ENCODE peak calls at places on chromosomes 1 and 21, in nine cellular contexts. J is PC-3, N is hepatocyte, U is colonic mucosa, K is keratinocyte, M is PC-9, Z is endodermal cell, I is pancreas, Y is H9. O is an unnamed sample. For H3K4me1, the result is how much of the 10 kb centered on the place peaks cover.

GRCh38 chr21:16330340-16331319 is 600.8 kb downstream of the USP25 start:
- DNase-seq in K (no peak), M (no peak), Y (no peak), U (peak), N (peak), Z (no peak), I (no peak), J (peak), O (no peak)

GRCh38 chr1:154213274-154213673 is 7.1 kb upstream of the CFAP141 start:
- DNase-seq in I (no peak), Y (no peak), U (no peak), K (no peak), Z (no peak), N (no peak), J (peak), M (no peak), O (no peak)

GRCh38 chr1:226882187-226882586 is 11.8 kb downstream of the PSEN2 start:
- DNase-seq in M (no peak), K (no peak), N (no peak), U (no peak), I (no peak), Z (no peak), Y (no peak), J (no peak), O (no peak)

GRCh38 chr1:159443063-159443750 is 3.7 kb downstream of the OR10J1 start:
- DNase-seq in Y (no peak), M (no peak), J (no peak), Z (no peak), I (no peak), U (no peak), K (no peak), N (no peak), O (no peak)

GRCh38 chr1:22283596-22283995 is 140.7 kb upstream of the WNT4 start:
- DNase-seq in J (no peak), I (no peak), U (no peak), Y (no peak), N (no peak), Z (no peak), M (no peak), K (no peak), O (peak)

GRCh38 chr1:10968411-10968826 is 44.0 kb upstream of the TARDBP start:
- DNase-seq in I (peak), Z (peak), Y (no peak), M (no peak), N (no peak), K (no peak), J (peak), U (peak), O (no peak)

GRCh38 chr1:18484276-18484675 is 3.5 kb downstream of the KLHDC7A start:
- DNase-seq in J (no peak), M (no peak), Y (no peak), I (no peak), Z (peak), N (no peak), K (no peak), U (no peak), O (no peak)

GRCh38 chr1:9881838-9882249 is 28.2 kb downstream of the CTNNBIP1 start:
- DNase-seq in N (no peak), I (no peak), K (no peak), U (no peak), Z (no peak), J (peak), M (peak), Y (no peak), O (no peak)

GRCh38 chr1:27035344-27035743 is 22.7 kb upstream of the TENT5B start:
- DNase-seq in M (no peak), N (no peak), J (no peak), Y (no peak), I (no peak), U (no peak), K (no peak), Z (no peak), O (no peak)

GRCh38 chr1:210558302-210558701 is 229.6 kb downstream of the HHAT start:
- DNase-seq in Y (no peak), I (peak), N (peak), M (no peak), J (no peak), U (no peak), K (no peak), Z (no peak), O (no peak)

GRCh38 chr1:69993787-69994186 is 211.6 kb downstream of the LRRC40 start:
- DNase-seq in J (no peak), U (no peak), M (no peak), K (no peak), Y (no peak), N (no peak), I (no peak), Z (no peak), O (no peak)

GRCh38 chr1:9605946-9606455 is 17.3 kb downstream of the TMEM201 start:
- DNase-seq in Y (no peak), U (no peak), J (no peak), I (no peak), Z (no peak), N (no peak), M (no peak), K (no peak), O (no peak)

GRCh38 chr1:156705321-156705917 is at the start of gene CRABP2:
- DNase-seq in Y (no peak), N (peak), U (no peak), Z (no peak), K (no peak), M (no peak), J (peak), I (no peak), O (peak)
- TF ChIP-seq CTCF in Y (no peak), N (no peak), U (no peak), Z (no peak), K (no peak), M (no peak), J (no peak), I (no peak), O (no peak)

DNA sequence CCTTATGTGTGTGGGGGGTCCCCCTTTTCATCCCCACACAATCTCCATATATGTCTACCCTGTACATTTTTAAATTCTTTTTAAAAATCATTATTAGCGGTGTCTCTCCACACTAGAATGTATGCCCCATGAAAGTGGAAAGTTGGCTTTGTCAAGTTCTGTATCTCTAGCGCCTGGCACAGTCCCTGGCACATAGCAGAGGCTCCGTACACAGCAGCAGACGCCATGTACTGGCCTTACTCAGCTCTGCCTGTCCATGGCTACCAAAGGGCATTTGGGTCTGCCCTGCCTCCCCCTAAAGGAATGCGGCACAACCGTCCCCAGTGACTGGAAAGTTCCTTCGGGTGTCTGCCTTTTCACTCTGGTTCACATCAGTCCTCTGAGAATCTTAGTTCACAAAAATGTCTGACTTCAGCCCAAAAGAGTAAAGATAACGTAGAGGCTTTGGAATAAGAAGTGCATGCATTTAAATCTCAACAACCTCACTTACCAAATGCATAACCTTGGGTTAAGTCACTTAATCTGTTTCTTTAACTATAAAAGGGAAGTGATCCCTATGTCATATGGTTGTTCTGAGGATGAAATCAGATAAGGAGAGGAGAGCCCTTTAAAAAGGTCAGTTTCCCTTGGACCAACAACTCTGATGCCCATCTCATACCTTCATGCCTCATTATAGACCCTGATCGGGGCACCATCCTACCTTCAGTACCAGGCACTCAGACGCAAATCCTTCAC is 61.1 kb downstream of the CD46 start:
- DNase-seq in Z (peak), M (no peak), I (no peak), N (no peak), K (no peak), J (no peak), U (no peak), Y (no peak), O (no peak)
- H3K4me1 ChIP-seq in Z (under half), M (under half), I (half or more), N (under half), K (under half), J (under half), U (under half), Y (under half), O (under half)

GRCh38 chr21:46326110-46326703 is 2.3 kb downstream of the PCNT start:
- DNase-seq in Y (no peak), J (peak), M (peak), K (no peak), I (no peak), Z (no peak), N (no peak), U (no peak), O (no peak)
- H3K27ac ChIP-seq in Y (no peak), J (no peak), M (no peak), K (no peak), I (no peak), Z (no peak), N (peak), U (no peak), O (no peak)

DNA sequence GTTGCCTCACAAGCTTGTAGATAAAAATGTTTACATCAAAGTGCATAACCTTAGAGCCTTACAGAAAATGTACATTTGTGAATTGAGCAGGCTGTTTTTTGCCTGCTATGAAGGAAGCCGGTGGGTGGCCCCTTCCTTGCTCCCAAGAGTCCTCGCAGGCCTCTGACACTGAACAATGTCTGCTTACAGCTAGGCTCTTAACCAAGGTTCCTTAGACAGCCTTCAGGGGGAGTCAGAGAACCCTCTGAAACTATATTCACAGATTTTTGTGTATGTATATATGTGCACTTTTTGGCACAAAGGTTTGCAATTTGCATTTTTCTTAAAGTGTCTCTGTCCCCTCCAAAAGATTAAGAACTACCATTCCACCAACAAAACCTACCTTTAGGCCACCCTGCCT is 282.6 kb downstream of the BARHL2 start:
- DNase-seq in Y (peak), N (peak), U (no peak), J (peak), Z (peak), I (no peak), K (no peak), M (no peak), O (no peak)
- TF ChIP-seq CTCF in Y (peak), N (peak), U (no peak), J (peak), Z (peak), I (no peak), K (peak), M (peak), O (no peak)

O was measured in CD8-positive, alpha-beta T cell.